ENCODE peak calls at places on chromosomes 13 and 19, in ten cellular contexts. E is tibial nerve, P is H9, W is RWPE1, R is A172, T is nephron progenitor cell, J is T-helper 1 cell, V is AML-193, H is upper lobe of left lung, D is fibroblast of the aortic adventitia. G is an unnamed sample.

GRCh38 chr19:31121501-31121900 is 227.7 kb downstream of the TSHZ3 start:
- DNase-seq in E (no peak), P (no peak), W (no peak), R (peak; percentile 14), T (no peak), J (no peak), V (no peak), H (no peak), D (no peak), G (no peak)

GRCh38 chr19:55336101-55336500 is 3.6 kb upstream of the KMT5C start:
- DNase-seq in E (no peak), P (no peak), W (peak; percentile 88), R (no peak), T (no peak), J (no peak), V (no peak), H (no peak), D (peak; percentile 46), G (no peak)

GRCh38 chr19:4130635-4131438 is 6.9 kb upstream of the MAP2K2 start:
- DNase-seq in E (no peak), P (no peak), W (peak; percentile 61), R (peak; percentile 61), T (no peak), J (no peak), V (no peak), H (no peak), D (peak; percentile 62), G (no peak)

GRCh38 chr19:728011-728410 is 19.3 kb downstream of the PALM start:
- DNase-seq in E (no peak), P (no peak), W (no peak), R (no peak), T (no peak), J (no peak), V (no peak), H (peak; percentile 90), D (no peak), G (peak; percentile 77)

GRCh38 chr19:52936151-52936957 is 13.1 kb upstream of the ZNF888 start:
- DNase-seq in E (no peak), P (no peak), W (no peak), R (peak; percentile 73), T (no peak), J (no peak), V (peak; percentile 49), H (no peak), D (no peak), G (no peak)

GRCh38 chr13:106520205-106521004 is 15.1 kb downstream of the EFNB2 start:
- DNase-seq in E (no peak), P (no peak), W (no peak), R (no peak), T (no peak), J (no peak), V (peak; percentile 19), H (no peak), D (peak; percentile 74), G (no peak)

GRCh38 chr13:64709079-64709478 is 2521.1 kb downstream of the PCDH9 start:
- DNase-seq in E (no peak), P (no peak), W (no peak), R (no peak), T (peak; percentile 37), J (no peak), V (no peak), H (no peak), D (no peak), G (no peak)

GRCh38 chr19:19568802-19569756 is 31.0 kb downstream of the CILP2 start:
- DNase-seq in E (no peak), P (no peak), W (no peak), R (peak; percentile 45), T (no peak), J (no peak), V (no peak), H (no peak), D (peak; percentile 38), G (no peak)

GRCh38 chr13:50323440-50324070 is 308.3 kb downstream of the KCNRG start:
- DNase-seq in E (no peak), P (no peak), W (peak; percentile 39), R (peak; percentile 88), T (no peak), J (no peak), V (no peak), H (no peak), D (peak; percentile 85), G (no peak)

GRCh38 chr13:61413572-61413971 is 2.1 kb downstream of the PCDH20 start:
- DNase-seq in E (no peak), P (peak; percentile 36), W (no peak), R (no peak), T (peak; percentile 47), J (no peak), V (no peak), H (peak; percentile 51), D (no peak), G (no peak)

GRCh38 chr13:66967825-66968597 is 262.1 kb downstream of the PCDH9 start:
- DNase-seq in E (no peak), P (no peak), W (no peak), R (no peak), T (no peak), J (no peak), V (no peak), H (no peak), D (peak; percentile 2), G (no peak)

GRCh38 chr13:96958286-96958891 is 35.9 kb downstream of the OXGR1 start:
- DNase-seq in E (peak; percentile 56), P (no peak), W (peak; percentile 11), R (peak; percentile 32), T (peak; percentile 12), J (no peak), V (peak; percentile 28), H (no peak), D (peak; percentile 55), G (no peak)

GRCh38 chr19:50909240-50910070 is 1.7 kb downstream of the KLK4 start:
- DNase-seq in E (peak; percentile 40), P (peak; percentile 100), W (peak; percentile 70), R (no peak), T (peak; percentile 98), J (peak; percentile 27), V (no peak), H (peak; percentile 79), D (no peak), G (peak; percentile 19)

GRCh38 chr19:48499352-48500090 is 12.1 kb downstream of the LMTK3 start:
- DNase-seq in E (no peak), P (no peak), W (no peak), R (no peak), T (no peak), J (no peak), V (no peak), H (peak; percentile 80), D (no peak), G (no peak)

G was measured in uterus.